ENCODE peak calls at places on chromosomes 4 and X, in four cellular contexts. One of them, this sample, is unnamed.

GRCh38 chr4:15501941-15502340 is 32.3 kb downstream of the CC2D2A start:
- DNase-seq in thyroid gland: no peak
- DNase-seq in transverse colon: no peak
- DNase-seq in esophagus squamous epithelium: no peak
- DNase-seq in this sample: no peak

GRCh38 chr4:167868163-167868562 is 224.2 kb upstream of the ANXA10 start:
- DNase-seq in transverse colon: no peak
- DNase-seq in thyroid gland: no peak
- DNase-seq in esophagus squamous epithelium: no peak
- DNase-seq in this sample: no peak

GRCh38 chr4:148092316-148093014 is 349.7 kb downstream of the NR3C2 start:
- DNase-seq in thyroid gland: no peak
- DNase-seq in transverse colon: no peak
- DNase-seq in esophagus squamous epithelium: no peak
- DNase-seq in this sample: no peak

GRCh38 chr4:119676101-119676500 is 47.5 kb upstream of the PDE5A start:
- DNase-seq in thyroid gland: no peak
- DNase-seq in transverse colon: no peak
- DNase-seq in esophagus squamous epithelium: no peak
- DNase-seq in this sample: no peak

GRCh38 chrX:149527705-149528104 is 13.1 kb upstream of the EOLA1 start:
- DNase-seq in esophagus squamous epithelium: no peak
- DNase-seq in transverse colon: no peak
- DNase-seq in thyroid gland: peak
- DNase-seq in this sample: no peak

GRCh38 chr4:40316333-40316781 is 18.8 kb upstream of the CHRNA9 start:
- DNase-seq in transverse colon: no peak
- DNase-seq in thyroid gland: no peak
- DNase-seq in esophagus squamous epithelium: no peak
- DNase-seq in this sample: no peak

GRCh38 chr4:74757136-74757535 is 37.2 kb downstream of the BTC start:
- DNase-seq in thyroid gland: no peak
- DNase-seq in transverse colon: no peak
- DNase-seq in esophagus squamous epithelium: no peak
- DNase-seq in this sample: no peak

GRCh38 chrX:120664081-120664480 is 34.2 kb upstream of the C1GALT1C1 start:
- DNase-seq in esophagus squamous epithelium: no peak
- DNase-seq in thyroid gland: no peak
- DNase-seq in transverse colon: no peak
- DNase-seq in this sample: no peak

GRCh38 chrX:108601276-108601675 is 135.1 kb downstream of the IRS4 start:
- DNase-seq in transverse colon: no peak
- DNase-seq in esophagus squamous epithelium: no peak
- DNase-seq in thyroid gland: no peak
- DNase-seq in this sample: no peak

GRCh38 chr4:98260579-98261290 is 449 bp upstream of the RAP1GDS1 start:
- DNase-seq in transverse colon: peak
- DNase-seq in esophagus squamous epithelium: peak
- DNase-seq in thyroid gland: peak
- DNase-seq in this sample: peak

GRCh38 chr4:74665346-74665745 is 129.0 kb downstream of the BTC start:
- DNase-seq in transverse colon: no peak
- DNase-seq in thyroid gland: peak
- DNase-seq in esophagus squamous epithelium: no peak
- DNase-seq in this sample: no peak

GRCh38 chr4:174277433-174277832 is 6.0 kb downstream of the FBXO8 start:
- DNase-seq in thyroid gland: no peak
- DNase-seq in esophagus squamous epithelium: no peak
- DNase-seq in transverse colon: no peak
- DNase-seq in this sample: no peak

GRCh38 chr4:8228319-8229250 is 29.5 kb downstream of the SH3TC1 start:
- DNase-seq in transverse colon: peak
- DNase-seq in thyroid gland: peak
- DNase-seq in esophagus squamous epithelium: peak
- DNase-seq in this sample: peak

GRCh38 chrX:101485212-101486064 is at the start of gene ARMCX4:
- DNase-seq in thyroid gland: peak
- DNase-seq in esophagus squamous epithelium: no peak
- DNase-seq in transverse colon: peak
- DNase-seq in this sample: peak

GRCh38 chr4:172809319-172809718 is 359.3 kb upstream of the GALNT7 start:
- DNase-seq in thyroid gland: no peak
- DNase-seq in transverse colon: no peak
- DNase-seq in esophagus squamous epithelium: no peak
- DNase-seq in this sample: no peak

GRCh38 chrX:153728095-153728494 is 3.4 kb downstream of the ABCD1 start:
- DNase-seq in esophagus squamous epithelium: no peak
- DNase-seq in transverse colon: no peak
- DNase-seq in thyroid gland: no peak
- DNase-seq in this sample: no peak
- H3K4me3 ChIP-seq in esophagus squamous epithelium: no peak
- H3K4me3 ChIP-seq in transverse colon: no peak
- H3K4me3 ChIP-seq in thyroid gland: no peak
- H3K4me3 ChIP-seq in this sample: no peak

DNA sequence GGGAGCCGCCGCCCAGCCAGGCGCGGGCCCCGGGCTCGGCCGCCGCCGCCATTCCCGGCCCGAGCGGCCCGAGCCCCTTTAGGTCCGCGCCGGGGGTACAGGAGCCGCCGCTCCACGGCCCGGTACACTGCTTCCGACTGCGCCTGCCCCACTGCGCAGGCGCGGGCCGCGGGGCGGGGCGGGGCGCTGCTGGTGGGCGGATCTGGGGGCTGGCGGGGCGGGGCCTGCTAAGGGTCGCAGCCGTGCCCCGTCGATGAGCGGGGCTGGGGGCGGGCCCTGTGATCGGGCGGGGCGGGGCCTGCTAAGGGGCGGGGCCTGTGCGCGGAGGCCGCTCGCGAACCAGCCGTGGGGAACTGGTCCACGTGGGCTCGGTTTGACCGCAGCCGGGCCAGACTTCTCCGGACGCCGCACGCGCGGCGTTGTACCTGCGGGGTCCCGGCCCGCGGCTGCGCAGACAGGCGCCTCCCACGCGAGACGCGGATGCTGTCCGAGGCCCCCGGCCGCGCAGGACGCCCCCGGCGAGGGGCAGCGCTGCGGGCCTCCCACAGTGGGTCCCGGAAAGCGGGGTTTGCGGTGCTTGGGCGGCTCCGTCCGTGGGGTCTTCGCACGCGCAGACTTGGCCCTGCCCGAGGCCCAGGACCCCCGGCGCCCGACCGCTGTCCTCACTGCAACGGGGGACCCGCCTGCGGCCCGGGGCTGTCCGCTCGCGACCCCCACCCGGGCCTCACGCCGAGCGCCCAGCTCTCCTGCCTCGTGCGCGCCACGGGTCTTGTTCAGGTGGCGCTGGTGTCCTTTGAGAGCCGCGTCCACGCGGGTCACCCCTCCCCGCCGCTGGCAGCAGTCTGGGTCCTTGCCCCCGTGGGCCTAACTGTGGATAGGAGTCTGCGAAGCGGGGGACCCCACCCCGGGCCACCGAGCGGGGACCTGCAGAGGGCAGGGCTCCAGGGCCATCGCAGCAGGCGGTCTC is at the start of gene DGKQ:
- DNase-seq in thyroid gland: peak
- DNase-seq in esophagus squamous epithelium: peak
- DNase-seq in transverse colon: peak
- DNase-seq in this sample: peak
- TF ChIP-seq POLR2A in thyroid gland: no peak
- TF ChIP-seq POLR2A in esophagus squamous epithelium: no peak
- TF ChIP-seq POLR2A in transverse colon: no peak
- TF ChIP-seq POLR2A in this sample: no peak

DNA sequence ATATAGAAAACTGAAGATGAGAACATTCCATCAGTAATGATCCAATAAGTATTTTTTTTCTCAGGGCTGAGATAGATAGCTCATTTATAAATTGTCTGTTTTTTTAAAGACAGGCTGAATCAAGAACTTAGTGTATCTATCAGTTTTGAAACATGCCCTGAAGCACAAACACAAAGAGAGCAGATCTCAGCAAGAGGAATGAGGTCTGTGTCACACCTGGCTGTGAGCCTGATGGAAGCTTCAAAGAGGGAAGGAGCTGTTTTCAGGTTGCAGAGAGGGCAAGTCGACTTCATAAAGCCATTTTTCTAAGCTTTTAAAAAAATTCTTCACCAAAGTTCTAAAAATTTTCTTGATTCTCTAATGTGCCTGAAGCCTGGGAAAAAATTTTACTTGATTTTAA is 434.9 kb downstream of the PDGFC start:
- DNase-seq in esophagus squamous epithelium: no peak
- DNase-seq in transverse colon: no peak
- DNase-seq in thyroid gland: peak
- DNase-seq in this sample: no peak
- H3K27ac ChIP-seq in esophagus squamous epithelium: no peak
- H3K27ac ChIP-seq in transverse colon: no peak
- H3K27ac ChIP-seq in thyroid gland: no peak
- H3K27ac ChIP-seq in this sample: no peak

GRCh38 chr4:87032884-87033533 is 98.2 kb downstream of the AFF1 start:
- DNase-seq in thyroid gland: no peak
- DNase-seq in transverse colon: no peak
- DNase-seq in esophagus squamous epithelium: no peak
- DNase-seq in this sample: no peak
- H3K4me3 ChIP-seq in thyroid gland: no peak
- H3K4me3 ChIP-seq in transverse colon: no peak
- H3K4me3 ChIP-seq in esophagus squamous epithelium: no peak
- H3K4me3 ChIP-seq in this sample: peak

DNA sequence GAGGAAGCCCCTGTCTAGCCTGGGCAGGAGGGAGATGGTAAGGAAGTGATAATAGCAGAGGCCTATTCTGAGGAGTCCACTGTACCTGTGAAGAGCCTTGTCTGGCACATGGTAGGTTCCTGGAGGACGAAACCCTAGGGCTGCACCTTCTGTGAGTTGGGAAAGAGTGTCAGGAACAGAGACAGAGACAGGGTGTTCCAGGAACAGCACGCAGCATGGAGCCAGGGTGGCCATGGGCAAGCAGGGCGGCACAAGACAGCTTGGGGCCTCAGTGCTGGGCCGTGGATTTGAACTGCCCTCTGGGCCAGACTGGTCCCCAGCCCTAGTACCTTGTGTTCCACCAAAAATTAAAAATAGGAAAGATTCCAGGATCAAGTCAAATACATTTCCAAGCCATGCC is 272.5 kb downstream of the EVC2 start:
- DNase-seq in transverse colon: no peak
- DNase-seq in thyroid gland: no peak
- DNase-seq in esophagus squamous epithelium: no peak
- DNase-seq in this sample: no peak
- TF ChIP-seq POLR2A in transverse colon: no peak
- TF ChIP-seq POLR2A in thyroid gland: no peak
- TF ChIP-seq POLR2A in esophagus squamous epithelium: no peak
- TF ChIP-seq POLR2A in this sample: no peak

DNA sequence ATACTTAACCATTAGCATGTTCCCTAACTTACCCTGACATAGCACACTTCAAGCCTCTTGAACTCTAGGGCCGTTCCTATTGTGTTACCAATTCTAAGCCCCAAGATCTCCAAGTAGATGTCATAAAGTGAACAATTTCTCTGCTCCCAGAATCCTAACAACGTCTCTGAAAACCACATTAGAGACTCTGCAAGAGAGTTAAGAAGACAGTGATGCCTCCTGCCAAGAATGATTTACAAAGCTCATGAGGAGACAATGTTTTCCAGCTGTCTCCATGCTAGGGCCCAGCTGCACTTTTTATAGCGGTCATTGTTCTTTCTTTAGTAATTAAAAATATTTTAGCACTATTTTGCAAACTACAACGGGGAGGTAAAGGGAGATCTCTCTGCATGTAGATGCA is 358.4 kb downstream of the PPP3CA start:
- DNase-seq in thyroid gland: no peak
- DNase-seq in esophagus squamous epithelium: no peak
- DNase-seq in transverse colon: no peak
- DNase-seq in this sample: no peak
- H3K27ac ChIP-seq in thyroid gland: no peak
- H3K27ac ChIP-seq in esophagus squamous epithelium: no peak
- H3K27ac ChIP-seq in transverse colon: no peak
- H3K27ac ChIP-seq in this sample: no peak

GRCh38 chr4:108116423-108117168 is 52.1 kb downstream of the LEF1 start:
- DNase-seq in thyroid gland: no peak
- DNase-seq in esophagus squamous epithelium: no peak
- DNase-seq in transverse colon: no peak
- DNase-seq in this sample: no peak
- H3K4me3 ChIP-seq in thyroid gland: no peak
- H3K4me3 ChIP-seq in esophagus squamous epithelium: no peak
- H3K4me3 ChIP-seq in transverse colon: no peak
- H3K4me3 ChIP-seq in this sample: no peak

GRCh38 chr4:140154572-140154891 is 548 bp upstream of the MAML3 start:
- DNase-seq in transverse colon: no peak
- DNase-seq in esophagus squamous epithelium: no peak
- DNase-seq in thyroid gland: no peak
- DNase-seq in this sample: no peak

GRCh38 chr4:140153744-140154571 is at the start of gene MAML3:
- DNase-seq in thyroid gland: peak
- DNase-seq in esophagus squamous epithelium: peak
- DNase-seq in transverse colon: peak
- DNase-seq in this sample: peak

GRCh38 chr4:140152760-140153418 is 1.1 kb downstream of the MAML3 start:
- DNase-seq in transverse colon: peak
- DNase-seq in esophagus squamous epithelium: no peak
- DNase-seq in thyroid gland: peak
- DNase-seq in this sample: peak

GRCh38 chr4:140152015-140152703 is 1.8 kb downstream of the MAML3 start:
- DNase-seq in thyroid gland: peak
- DNase-seq in esophagus squamous epithelium: no peak
- DNase-seq in transverse colon: peak
- DNase-seq in this sample: peak

DNA sequence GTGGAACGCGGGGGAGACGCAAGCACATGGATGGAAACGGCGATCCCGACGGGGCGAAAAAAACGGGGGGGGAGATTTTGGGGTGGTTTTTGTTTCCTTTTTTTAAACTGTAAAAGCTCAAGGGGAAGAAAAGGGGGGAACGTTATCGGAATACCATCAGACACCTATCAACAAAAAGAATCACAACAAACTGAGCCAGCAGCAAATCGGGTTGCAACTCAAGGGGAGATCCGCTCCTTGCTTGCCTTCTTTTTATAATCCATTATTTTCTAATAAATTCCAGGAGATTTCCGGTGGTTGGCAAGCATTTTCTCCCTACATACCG is 603 bp downstream of the MAML3 start:
- DNase-seq in esophagus squamous epithelium: no peak
- DNase-seq in transverse colon: no peak
- DNase-seq in thyroid gland: no peak
- DNase-seq in this sample: no peak
- TF ChIP-seq POLR2A in esophagus squamous epithelium: no peak
- TF ChIP-seq POLR2A in transverse colon: no peak
- TF ChIP-seq POLR2A in thyroid gland: no peak
- TF ChIP-seq POLR2A in this sample: no peak

DNA sequence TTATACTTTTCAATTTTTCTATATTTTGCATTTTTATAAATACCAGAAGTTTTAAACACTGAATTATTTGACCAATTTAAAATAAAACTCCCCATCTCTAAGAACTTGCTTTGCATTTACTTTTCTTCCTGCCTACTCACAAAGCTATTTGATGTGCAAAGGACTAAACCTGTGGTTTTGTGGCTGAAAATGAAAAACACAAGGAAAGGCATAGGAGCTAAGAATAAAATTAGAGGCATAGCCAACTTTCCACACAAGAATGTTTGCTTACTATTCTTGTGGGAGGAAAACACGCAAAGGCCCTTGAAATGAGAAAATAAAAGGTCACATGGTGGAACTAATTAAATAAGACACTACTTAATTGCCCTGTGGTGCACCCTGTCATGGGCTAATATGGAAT is 221.2 kb downstream of the KLHL13 start:
- DNase-seq in transverse colon: no peak
- DNase-seq in esophagus squamous epithelium: no peak
- DNase-seq in thyroid gland: no peak
- DNase-seq in this sample: no peak
- H3K27ac ChIP-seq in transverse colon: no peak
- H3K27ac ChIP-seq in esophagus squamous epithelium: no peak
- H3K27ac ChIP-seq in thyroid gland: no peak
- H3K27ac ChIP-seq in this sample: no peak

This sample was measured in heart left ventricle.